ENCODE peak calls at places on chromosome 18, in five cellular contexts. One of them, this sample, is unnamed.

GRCh38 chr18:8003878-8004675 is 437.0 kb downstream of the PTPRM start:
- DNase-seq in endothelial cell of umbilical vein: peak
- DNase-seq in A549: no peak
- DNase-seq in K562: no peak
- DNase-seq in GM12878: no peak
- DNase-seq in this sample: no peak

GRCh38 chr18:51342815-51343214 is 145.3 kb upstream of the MEX3C start:
- DNase-seq in GM12878: no peak
- DNase-seq in A549: peak
- DNase-seq in endothelial cell of umbilical vein: no peak
- DNase-seq in K562: no peak
- DNase-seq in this sample: no peak

GRCh38 chr18:78801011-78801410 is 178.6 kb upstream of the SALL3 start:
- DNase-seq in K562: no peak
- DNase-seq in endothelial cell of umbilical vein: no peak
- DNase-seq in A549: no peak
- DNase-seq in GM12878: no peak
- DNase-seq in this sample: no peak

GRCh38 chr18:77062518-77063003 is 70.0 kb downstream of the MBP start:
- DNase-seq in K562: no peak
- DNase-seq in GM12878: peak
- DNase-seq in A549: no peak
- DNase-seq in endothelial cell of umbilical vein: no peak
- DNase-seq in this sample: peak

GRCh38 chr18:48031011-48031480 is 100.6 kb upstream of the SMAD2 start:
- DNase-seq in A549: peak
- DNase-seq in endothelial cell of umbilical vein: peak
- DNase-seq in K562: peak
- DNase-seq in GM12878: no peak
- DNase-seq in this sample: peak

GRCh38 chr18:26056291-26056690 is 34.1 kb downstream of the SS18 start:
- DNase-seq in endothelial cell of umbilical vein: no peak
- DNase-seq in GM12878: no peak
- DNase-seq in K562: no peak
- DNase-seq in A549: no peak
- DNase-seq in this sample: no peak

GRCh38 chr18:59821983-59822382 is 77.8 kb upstream of the PMAIP1 start:
- DNase-seq in endothelial cell of umbilical vein: no peak
- DNase-seq in A549: no peak
- DNase-seq in GM12878: no peak
- DNase-seq in K562: no peak
- DNase-seq in this sample: no peak

GRCh38 chr18:29041976-29042375 is 865.0 kb upstream of the CDH2 start:
- DNase-seq in GM12878: no peak
- DNase-seq in endothelial cell of umbilical vein: no peak
- DNase-seq in K562: no peak
- DNase-seq in A549: no peak
- DNase-seq in this sample: no peak

GRCh38 chr18:34222396-34223163 is 2.1 kb downstream of the NOL4 start:
- DNase-seq in endothelial cell of umbilical vein: peak
- DNase-seq in K562: no peak
- DNase-seq in GM12878: no peak
- DNase-seq in A549: no peak
- DNase-seq in this sample: no peak

GRCh38 chr18:59060540-59060939 is 79.1 kb upstream of the SEC11C start:
- DNase-seq in GM12878: no peak
- DNase-seq in K562: no peak
- DNase-seq in A549: no peak
- DNase-seq in endothelial cell of umbilical vein: no peak
- DNase-seq in this sample: no peak

GRCh38 chr18:50334546-50335152 is 40.2 kb upstream of the SKA1 start:
- DNase-seq in GM12878: peak
- DNase-seq in A549: no peak
- DNase-seq in endothelial cell of umbilical vein: no peak
- DNase-seq in K562: no peak
- DNase-seq in this sample: no peak

GRCh38 chr18:26468931-26469340 is 79.4 kb downstream of the KCTD1 start:
- DNase-seq in K562: peak
- DNase-seq in endothelial cell of umbilical vein: peak
- DNase-seq in GM12878: no peak
- DNase-seq in A549: peak
- DNase-seq in this sample: peak

GRCh38 chr18:47149457-47150028 is 757 bp downstream of the HDHD2 start:
- DNase-seq in endothelial cell of umbilical vein: no peak
- DNase-seq in GM12878: no peak
- DNase-seq in A549: peak
- DNase-seq in K562: peak
- DNase-seq in this sample: peak

GRCh38 chr18:45849529-45849928 is 24.1 kb downstream of the SIGLEC15 start:
- DNase-seq in A549: no peak
- DNase-seq in K562: no peak
- DNase-seq in GM12878: peak
- DNase-seq in endothelial cell of umbilical vein: no peak
- DNase-seq in this sample: no peak

GRCh38 chr18:46039967-46040746 is 31.9 kb downstream of the PSTPIP2 start:
- DNase-seq in K562: peak
- DNase-seq in GM12878: no peak
- DNase-seq in endothelial cell of umbilical vein: peak
- DNase-seq in A549: no peak
- DNase-seq in this sample: no peak

GRCh38 chr18:57942090-57942489 is 101.9 kb upstream of the NEDD4L start:
- DNase-seq in K562: no peak
- DNase-seq in endothelial cell of umbilical vein: no peak
- DNase-seq in GM12878: no peak
- DNase-seq in A549: no peak
- DNase-seq in this sample: no peak

GRCh38 chr18:50866765-50867164 is 12.2 kb upstream of the ME2 start:
- DNase-seq in endothelial cell of umbilical vein: peak
- DNase-seq in GM12878: no peak
- DNase-seq in K562: no peak
- DNase-seq in A549: no peak
- DNase-seq in this sample: peak

GRCh38 chr18:22223263-22223960 is 54.0 kb downstream of the GATA6 start:
- DNase-seq in endothelial cell of umbilical vein: peak
- DNase-seq in A549: peak
- DNase-seq in GM12878: no peak
- DNase-seq in K562: peak
- DNase-seq in this sample: peak

GRCh38 chr18:30245756-30246515 is 796.6 kb downstream of the DSC3 start:
- DNase-seq in GM12878: no peak
- DNase-seq in K562: no peak
- DNase-seq in endothelial cell of umbilical vein: no peak
- DNase-seq in A549: no peak
- DNase-seq in this sample: no peak

GRCh38 chr18:55585586-55586521 is 2.1 kb downstream of the TCF4 start:
- DNase-seq in K562: no peak
- DNase-seq in endothelial cell of umbilical vein: peak
- DNase-seq in A549: no peak
- DNase-seq in GM12878: no peak
- DNase-seq in this sample: no peak

GRCh38 chr18:58005885-58006523 is 38.0 kb upstream of the NEDD4L start:
- DNase-seq in GM12878: no peak
- DNase-seq in A549: no peak
- DNase-seq in K562: no peak
- DNase-seq in endothelial cell of umbilical vein: no peak
- DNase-seq in this sample: no peak

GRCh38 chr18:53941601-53942335 is 282.7 kb downstream of the MBD2 start:
- DNase-seq in endothelial cell of umbilical vein: no peak
- DNase-seq in A549: peak
- DNase-seq in GM12878: no peak
- DNase-seq in K562: no peak
- DNase-seq in this sample: peak
- TF ChIP-seq MYC in endothelial cell of umbilical vein: no peak
- TF ChIP-seq MYC in A549: no peak
- TF ChIP-seq MYC in GM12878: no peak
- TF ChIP-seq MYC in K562: no peak
- TF ChIP-seq MYC in this sample: no peak

GRCh38 chr18:61360440-61361383 is 27.5 kb downstream of the CDH20 start:
- DNase-seq in GM12878: peak
- DNase-seq in K562: no peak
- DNase-seq in endothelial cell of umbilical vein: no peak
- DNase-seq in A549: no peak
- DNase-seq in this sample: peak
- TF ChIP-seq MYC in GM12878: no peak
- TF ChIP-seq MYC in K562: no peak
- TF ChIP-seq MYC in endothelial cell of umbilical vein: no peak
- TF ChIP-seq MYC in A549: no peak
- TF ChIP-seq MYC in this sample: no peak

GRCh38 chr18:12862874-12863482 is 21.1 kb downstream of the PTPN2 start:
- DNase-seq in GM12878: no peak
- DNase-seq in A549: no peak
- DNase-seq in K562: no peak
- DNase-seq in endothelial cell of umbilical vein: no peak
- DNase-seq in this sample: no peak
- TF ChIP-seq MYC in GM12878: no peak
- TF ChIP-seq MYC in A549: no peak
- TF ChIP-seq MYC in K562: no peak
- TF ChIP-seq MYC in endothelial cell of umbilical vein: no peak
- TF ChIP-seq MYC in this sample: no peak

DNA sequence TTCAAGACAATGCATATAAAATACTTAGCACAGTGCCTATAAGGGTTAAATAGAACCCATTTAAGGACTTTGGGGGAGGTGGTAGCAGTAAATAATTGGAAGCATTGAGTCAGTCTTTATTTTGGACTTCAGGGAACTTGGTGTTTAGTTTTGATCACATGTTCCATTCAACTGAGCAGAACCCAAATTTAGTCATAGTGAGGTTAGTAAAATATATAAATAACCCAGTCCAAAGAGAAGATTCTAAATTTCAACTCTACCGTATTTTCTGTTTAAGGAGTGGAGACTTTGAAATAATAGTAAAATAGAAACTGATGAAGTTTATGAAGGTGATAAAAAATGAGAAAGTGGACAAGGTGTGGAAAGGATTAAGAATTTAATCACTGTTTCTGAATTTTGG is 19.7 kb downstream of the TWSG1 start:
- DNase-seq in endothelial cell of umbilical vein: no peak
- DNase-seq in GM12878: peak
- DNase-seq in K562: no peak
- DNase-seq in A549: no peak
- DNase-seq in this sample: no peak
- TF ChIP-seq MYC in endothelial cell of umbilical vein: no peak
- TF ChIP-seq MYC in GM12878: no peak
- TF ChIP-seq MYC in K562: no peak
- TF ChIP-seq MYC in A549: no peak
- TF ChIP-seq MYC in this sample: no peak

GRCh38 chr18:62904396-62905285 is 189.3 kb downstream of the PHLPP1 start:
- DNase-seq in GM12878: no peak
- DNase-seq in endothelial cell of umbilical vein: peak
- DNase-seq in K562: no peak
- DNase-seq in A549: no peak
- DNase-seq in this sample: no peak
- TF ChIP-seq MYC in GM12878: no peak
- TF ChIP-seq MYC in endothelial cell of umbilical vein: no peak
- TF ChIP-seq MYC in K562: no peak
- TF ChIP-seq MYC in A549: no peak
- TF ChIP-seq MYC in this sample: no peak

GRCh38 chr18:72086421-72086820 is 457.7 kb downstream of the CBLN2 start:
- DNase-seq in A549: peak
- DNase-seq in GM12878: no peak
- DNase-seq in K562: no peak
- DNase-seq in endothelial cell of umbilical vein: peak
- DNase-seq in this sample: peak
- TF ChIP-seq MYC in A549: no peak
- TF ChIP-seq MYC in GM12878: no peak
- TF ChIP-seq MYC in K562: no peak
- TF ChIP-seq MYC in endothelial cell of umbilical vein: no peak
- TF ChIP-seq MYC in this sample: no peak

DNA sequence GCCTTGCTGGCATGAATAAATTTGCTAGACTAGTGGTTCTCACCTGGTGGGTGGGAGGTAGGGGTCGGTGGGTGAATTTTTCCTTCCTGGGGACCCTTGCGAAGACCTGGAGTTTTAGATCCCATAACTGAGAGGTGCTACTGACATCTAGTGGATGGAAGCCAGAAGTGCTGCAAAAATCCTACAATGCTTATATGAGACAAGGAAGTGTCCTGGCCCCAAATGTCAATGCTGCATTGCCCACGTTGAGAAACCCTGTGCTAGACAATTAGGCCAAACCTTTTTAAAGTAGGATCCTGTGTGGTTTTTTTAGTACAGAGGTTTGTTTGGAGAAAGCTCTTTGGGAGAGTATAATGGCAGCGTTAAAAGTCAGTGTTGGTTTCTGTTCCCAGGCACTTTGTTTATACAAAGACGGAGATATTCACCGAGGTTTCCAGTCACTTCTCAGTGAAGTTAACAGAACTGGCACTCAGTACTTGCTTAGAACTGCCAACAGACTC is 9.6 kb downstream of the SERPINB8 start:
- DNase-seq in GM12878: no peak
- DNase-seq in K562: peak
- DNase-seq in endothelial cell of umbilical vein: peak
- DNase-seq in A549: peak
- DNase-seq in this sample: peak
- TF ChIP-seq MYC in GM12878: no peak
- TF ChIP-seq MYC in K562: no peak
- TF ChIP-seq MYC in endothelial cell of umbilical vein: no peak
- TF ChIP-seq MYC in A549: no peak
- TF ChIP-seq MYC in this sample: no peak

This sample was measured in NB4.